ENCODE peak calls at places on chromosomes 1 and 21, in five cellular contexts. O is H1, A is neuronal stem cell, N is IMR-90, V is mesenchymal stem cell. W is an unnamed sample.

GRCh38 chr1:152515454-152515823 is 1.2 kb downstream of the CRCT1 start:
- DNase-seq in O (no peak), A (no peak), N (peak), V (no peak), W (no peak)

GRCh38 chr1:78038071-78038470 is 7.7 kb upstream of the GIPC2 start:
- DNase-seq in O (no peak), A (no peak), N (peak), V (peak), W (no peak)

GRCh38 chr1:192805832-192806323 is 3.0 kb upstream of the RGS2 start:
- DNase-seq in O (no peak), A (no peak), N (peak), V (peak), W (no peak)

GRCh38 chr1:188794969-188795368 is 1682.7 kb downstream of the BRINP3 start:
- DNase-seq in O (no peak), A (no peak), N (no peak), V (no peak), W (no peak)

GRCh38 chr21:31570824-31571425 is 88.6 kb upstream of the SOD1 start:
- DNase-seq in O (no peak), A (no peak), N (no peak), V (no peak), W (no peak)

GRCh38 chr21:15976807-15977206 is 247.0 kb downstream of the USP25 start:
- DNase-seq in O (no peak), A (no peak), N (no peak), V (no peak), W (no peak)

GRCh38 chr1:182608850-182609610 is 4.8 kb upstream of the RGS16 start:
- DNase-seq in O (no peak), A (no peak), N (peak), V (peak), W (no peak)

GRCh38 chr1:114112775-114113174 is 40.9 kb downstream of the SYT6 start:
- DNase-seq in O (no peak), A (no peak), N (no peak), V (no peak), W (no peak)

GRCh38 chr1:47766832-47767740 is 230.1 kb downstream of the TRABD2B start:
- DNase-seq in O (no peak), A (no peak), N (no peak), V (no peak), W (no peak)

GRCh38 chr21:36630485-36631206 is 68.3 kb upstream of the SIM2 start:
- DNase-seq in O (peak), A (peak), N (peak), V (peak), W (peak)

GRCh38 chr1:84412316-84412942 is 14.1 kb downstream of the DNASE2B start:
- DNase-seq in O (no peak), A (no peak), N (peak), V (peak), W (no peak)

GRCh38 chr1:151143057-151143435 is 3.4 kb downstream of the SEMA6C start:
- DNase-seq in O (no peak), A (no peak), N (no peak), V (no peak), W (no peak)

GRCh38 chr1:54376085-54377039 is 29.8 kb downstream of the SSBP3 start:
- DNase-seq in O (no peak), A (no peak), N (no peak), V (no peak), W (no peak)

GRCh38 chr1:86548863-86549262 is 2.0 kb downstream of the CLCA4 start:
- DNase-seq in O (no peak), A (no peak), N (no peak), V (no peak), W (no peak)

GRCh38 chr1:1116701-1117468 is 996 bp upstream of the C1orf159 start:
- DNase-seq in O (no peak), A (peak), N (no peak), V (peak), W (no peak)

GRCh38 chr1:159962176-159962575 is 8.1 kb upstream of the SLAMF9 start:
- DNase-seq in O (no peak), A (no peak), N (no peak), V (no peak), W (peak)

GRCh38 chr1:7570311-7570710 is 200.8 kb upstream of the VAMP3 start:
- DNase-seq in O (no peak), A (no peak), N (no peak), V (no peak), W (no peak)

GRCh38 chr21:38352536-38353219 is 95.9 kb downstream of the KCNJ15 start:
- DNase-seq in O (no peak), A (peak), N (peak), V (peak), W (peak)

GRCh38 chr1:64282353-64282752 is 78.9 kb downstream of the UBE2U start:
- DNase-seq in O (no peak), A (no peak), N (no peak), V (no peak), W (no peak)

GRCh38 chr1:218498061-218498938 is 153.2 kb downstream of the TGFB2 start:
- DNase-seq in O (no peak), A (no peak), N (peak), V (peak), W (no peak)

GRCh38 chr1:218496561-218496960 is 151.4 kb downstream of the TGFB2 start:
- DNase-seq in O (no peak), A (no peak), N (peak), V (peak), W (no peak)

GRCh38 chr1:218494000-218494399 is 148.9 kb downstream of the TGFB2 start:
- DNase-seq in O (no peak), A (peak), N (no peak), V (no peak), W (no peak)

GRCh38 chr1:218494449-218494852 is 149.3 kb downstream of the TGFB2 start:
- DNase-seq in O (peak), A (peak), N (no peak), V (no peak), W (peak)

GRCh38 chr1:218495931-218496330 is 150.8 kb downstream of the TGFB2 start:
- DNase-seq in O (no peak), A (no peak), N (no peak), V (no peak), W (no peak)
- H4K91ac ChIP-seq in O (peak), A (no peak), N (peak), V (no peak), W (no peak)

DNA sequence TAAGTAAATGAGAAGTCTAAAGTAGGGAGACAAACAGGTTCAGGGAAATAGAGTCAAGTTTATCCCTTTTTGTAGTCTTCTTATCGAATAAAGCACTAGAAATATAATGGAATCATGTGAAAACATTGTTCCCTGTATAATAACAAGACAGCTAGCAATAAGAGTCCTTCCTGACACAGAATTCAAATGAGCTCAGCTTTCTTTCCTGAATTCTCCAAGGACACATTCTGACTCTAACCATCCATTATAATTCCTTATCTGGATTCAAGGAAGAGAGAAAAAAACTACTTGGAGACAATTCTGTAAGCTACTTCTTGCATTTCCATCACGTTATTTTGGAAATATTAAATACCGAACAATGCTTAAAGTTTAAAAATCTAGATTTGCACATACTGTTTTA is 58.8 kb downstream of the ANKRD13C start:
- DNase-seq in O (no peak), A (no peak), N (no peak), V (no peak), W (no peak)
- H2AK5ac ChIP-seq in O (no peak), A (no peak), N (no peak), V (no peak), W (no peak)

GRCh38 chr1:227915564-227916553 is 31.9 kb downstream of the WNT9A start:
- DNase-seq in O (no peak), A (no peak), N (no peak), V (no peak), W (peak)
- H4K91ac ChIP-seq in O (peak), A (peak), N (no peak), V (no peak), W (no peak)

DNA sequence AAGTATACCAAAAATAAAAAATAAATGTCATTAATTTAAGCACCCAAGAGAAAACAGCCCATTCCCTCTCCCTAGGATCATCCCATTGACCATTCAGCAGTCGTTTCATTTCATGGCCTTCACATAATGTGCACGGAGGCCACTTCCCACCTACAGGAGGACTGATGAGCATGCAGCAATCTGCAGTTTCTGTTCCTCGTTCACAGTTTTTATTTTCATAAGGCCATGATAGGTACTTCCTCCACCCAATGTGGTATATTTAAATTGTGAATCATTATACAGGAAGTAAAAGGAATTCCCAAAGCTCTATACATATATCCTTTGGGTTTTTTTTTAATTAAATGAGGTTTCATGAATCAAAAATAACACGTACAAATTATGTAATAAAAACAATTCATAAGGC is 27.7 kb upstream of the SLC44A3 start:
- DNase-seq in O (no peak), A (no peak), N (peak), V (peak), W (no peak)
- H2AK5ac ChIP-seq in O (no peak), A (no peak), N (peak), V (no peak), W (no peak)